ENCODE peak calls at places on chromosomes 12 and 14, in five cellular contexts. One of them, this sample, is unnamed.

GRCh38 chr12:125742413-125742812 is 677.2 kb downstream of the AACS start:
- DNase-seq in AG09319: no peak
- DNase-seq in foreskin fibroblast: no peak
- DNase-seq in body of pancreas: no peak
- DNase-seq in nephron progenitor cell: no peak
- DNase-seq in this sample: no peak

GRCh38 chr12:51926718-51927117 is 19.4 kb downstream of the ACVRL1 start:
- DNase-seq in body of pancreas: peak; percentile 68
- DNase-seq in foreskin fibroblast: peak; percentile 47
- DNase-seq in AG09319: no peak
- DNase-seq in nephron progenitor cell: no peak
- DNase-seq in this sample: no peak

GRCh38 chr14:32576088-32576795 is 247.1 kb downstream of the AKAP6 start:
- DNase-seq in AG09319: peak; percentile 42
- DNase-seq in foreskin fibroblast: peak; percentile 83
- DNase-seq in body of pancreas: peak; percentile 65
- DNase-seq in nephron progenitor cell: peak; percentile 38
- DNase-seq in this sample: peak; percentile 22

GRCh38 chr14:63633801-63634200 is 7.9 kb downstream of the WDR89 start:
- DNase-seq in AG09319: no peak
- DNase-seq in body of pancreas: no peak
- DNase-seq in foreskin fibroblast: peak; percentile 32
- DNase-seq in nephron progenitor cell: no peak
- DNase-seq in this sample: no peak

GRCh38 chr14:23366163-23366921 is 1.4 kb upstream of the EFS start:
- DNase-seq in foreskin fibroblast: peak; percentile 39
- DNase-seq in body of pancreas: peak; percentile 20
- DNase-seq in nephron progenitor cell: peak; percentile 94
- DNase-seq in AG09319: no peak
- DNase-seq in this sample: no peak

GRCh38 chr14:103391048-103391447 is 5.8 kb downstream of the MARK3 start:
- DNase-seq in body of pancreas: no peak
- DNase-seq in foreskin fibroblast: peak; percentile 82
- DNase-seq in nephron progenitor cell: no peak
- DNase-seq in AG09319: peak; percentile 44
- DNase-seq in this sample: no peak

GRCh38 chr12:41466762-41467270 is 278.7 kb downstream of the PDZRN4 start:
- DNase-seq in body of pancreas: peak; percentile 5
- DNase-seq in AG09319: no peak
- DNase-seq in nephron progenitor cell: peak; percentile 5
- DNase-seq in foreskin fibroblast: no peak
- DNase-seq in this sample: no peak

GRCh38 chr14:90503582-90503981 is 106.8 kb downstream of the CALM1 start:
- DNase-seq in foreskin fibroblast: no peak
- DNase-seq in nephron progenitor cell: no peak
- DNase-seq in AG09319: no peak
- DNase-seq in body of pancreas: peak; percentile 70
- DNase-seq in this sample: no peak

GRCh38 chr14:49306152-49306751 is 279.9 kb downstream of the RPS29 start:
- DNase-seq in nephron progenitor cell: no peak
- DNase-seq in body of pancreas: no peak
- DNase-seq in foreskin fibroblast: peak; percentile 10
- DNase-seq in AG09319: no peak
- DNase-seq in this sample: peak; percentile 3

GRCh38 chr12:94649349-94650142 is 811 bp downstream of the TMCC3 start:
- DNase-seq in nephron progenitor cell: peak; percentile 71
- DNase-seq in body of pancreas: peak; percentile 33
- DNase-seq in AG09319: no peak
- DNase-seq in foreskin fibroblast: peak; percentile 71
- DNase-seq in this sample: no peak

GRCh38 chr14:75615200-75615599 is 36.8 kb downstream of the FLVCR2 start:
- DNase-seq in nephron progenitor cell: no peak
- DNase-seq in AG09319: no peak
- DNase-seq in body of pancreas: peak; percentile 62
- DNase-seq in foreskin fibroblast: no peak
- DNase-seq in this sample: no peak

GRCh38 chr12:51683763-51684357 is 92.8 kb downstream of the SCN8A start:
- DNase-seq in AG09319: peak; percentile 50
- DNase-seq in foreskin fibroblast: peak; percentile 84
- DNase-seq in body of pancreas: peak; percentile 62
- DNase-seq in nephron progenitor cell: no peak
- DNase-seq in this sample: peak; percentile 65

GRCh38 chr12:116222358-116222757 is 55.1 kb downstream of the MED13L start:
- DNase-seq in foreskin fibroblast: peak; percentile 91
- DNase-seq in nephron progenitor cell: no peak
- DNase-seq in AG09319: peak; percentile 60
- DNase-seq in body of pancreas: peak; percentile 90
- DNase-seq in this sample: peak; percentile 56

GRCh38 chr12:40015360-40015759 is 90.5 kb downstream of the SLC2A13 start:
- DNase-seq in AG09319: no peak
- DNase-seq in foreskin fibroblast: peak; percentile 21
- DNase-seq in body of pancreas: no peak
- DNase-seq in nephron progenitor cell: no peak
- DNase-seq in this sample: no peak

GRCh38 chr12:80268924-80269749 is 169.8 kb downstream of the OTOGL start:
- DNase-seq in AG09319: no peak
- DNase-seq in nephron progenitor cell: no peak
- DNase-seq in body of pancreas: no peak
- DNase-seq in foreskin fibroblast: peak; percentile 86
- DNase-seq in this sample: no peak

GRCh38 chr12:27463826-27464554 is 17.5 kb downstream of the SMCO2 start:
- DNase-seq in foreskin fibroblast: peak; percentile 87
- DNase-seq in nephron progenitor cell: no peak
- DNase-seq in AG09319: peak; percentile 50
- DNase-seq in body of pancreas: peak; percentile 11
- DNase-seq in this sample: no peak

GRCh38 chr14:106694638-106695393 is 1168.4 kb downstream of the TMEM121 start:
- DNase-seq in AG09319: no peak
- DNase-seq in body of pancreas: peak; percentile 30
- DNase-seq in nephron progenitor cell: no peak
- DNase-seq in foreskin fibroblast: no peak
- DNase-seq in this sample: no peak

GRCh38 chr12:31029916-31030562 is 43.6 kb upstream of the DDX11 start:
- DNase-seq in body of pancreas: no peak
- DNase-seq in foreskin fibroblast: no peak
- DNase-seq in AG09319: no peak
- DNase-seq in nephron progenitor cell: no peak
- DNase-seq in this sample: no peak

GRCh38 chr14:75832621-75833297 is 149.0 kb downstream of the TGFB3 start:
- DNase-seq in nephron progenitor cell: no peak
- DNase-seq in body of pancreas: peak; percentile 35
- DNase-seq in foreskin fibroblast: peak; percentile 83
- DNase-seq in AG09319: no peak
- DNase-seq in this sample: no peak

GRCh38 chr14:46344327-46344937 is 307.1 kb downstream of the RPL10L start:
- DNase-seq in nephron progenitor cell: no peak
- DNase-seq in foreskin fibroblast: peak; percentile 23
- DNase-seq in AG09319: no peak
- DNase-seq in body of pancreas: no peak
- DNase-seq in this sample: peak; percentile 15

DNA sequence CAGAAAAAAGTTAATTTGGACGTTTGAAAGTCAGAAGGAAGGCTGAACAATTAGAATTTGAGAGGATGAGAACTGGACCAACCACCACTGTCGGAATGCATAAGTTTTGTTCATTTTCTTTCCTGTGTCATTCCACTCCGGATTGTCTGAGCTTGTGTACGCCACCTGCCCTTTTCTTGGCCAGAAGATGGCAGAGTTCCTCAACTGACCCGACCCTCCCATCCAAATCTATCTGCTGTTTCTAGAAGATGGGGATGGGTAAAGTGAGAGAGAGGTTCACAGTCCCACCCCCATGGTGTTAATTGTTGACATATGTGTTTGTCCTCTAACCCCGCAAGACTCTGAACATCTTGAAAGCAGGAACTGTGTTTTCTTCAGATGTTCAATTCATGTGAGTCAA is 388.0 kb downstream of the VRK1 start:
- DNase-seq in body of pancreas: no peak
- DNase-seq in nephron progenitor cell: peak; percentile 12
- DNase-seq in foreskin fibroblast: no peak
- DNase-seq in AG09319: no peak
- DNase-seq in this sample: no peak
- TF ChIP-seq CTCF in body of pancreas: no peak
- TF ChIP-seq CTCF in nephron progenitor cell: peak; percentile 48
- TF ChIP-seq CTCF in foreskin fibroblast: peak; percentile 9
- TF ChIP-seq CTCF in AG09319: peak; percentile 4
- TF ChIP-seq CTCF in this sample: peak; percentile 57

DNA sequence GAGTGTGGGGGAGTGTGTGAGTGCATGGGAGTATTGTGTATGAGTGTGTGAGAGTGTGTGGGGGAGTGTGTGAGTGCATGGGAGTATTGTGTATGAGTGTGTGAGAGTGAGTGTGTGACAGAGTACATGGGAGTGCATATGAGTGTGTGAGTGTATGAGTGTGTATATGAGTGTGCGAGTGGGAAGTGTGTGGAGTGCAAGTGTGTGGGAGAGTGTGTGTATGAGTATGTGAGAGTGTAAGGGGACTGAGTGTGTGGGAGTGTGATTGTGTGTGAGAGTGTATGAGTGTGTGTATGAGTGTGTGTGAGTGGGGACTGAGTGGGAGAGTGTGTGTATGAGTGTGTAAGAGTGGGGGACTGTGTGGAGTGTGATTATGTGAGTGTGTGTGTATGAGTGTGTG is 40.7 kb downstream of the PRIMA1 start:
- DNase-seq in AG09319: no peak
- DNase-seq in nephron progenitor cell: no peak
- DNase-seq in foreskin fibroblast: no peak
- DNase-seq in body of pancreas: no peak
- DNase-seq in this sample: no peak
- TF ChIP-seq CTCF in AG09319: no peak
- TF ChIP-seq CTCF in nephron progenitor cell: no peak
- TF ChIP-seq CTCF in foreskin fibroblast: no peak
- TF ChIP-seq CTCF in body of pancreas: no peak
- TF ChIP-seq CTCF in this sample: no peak

DNA sequence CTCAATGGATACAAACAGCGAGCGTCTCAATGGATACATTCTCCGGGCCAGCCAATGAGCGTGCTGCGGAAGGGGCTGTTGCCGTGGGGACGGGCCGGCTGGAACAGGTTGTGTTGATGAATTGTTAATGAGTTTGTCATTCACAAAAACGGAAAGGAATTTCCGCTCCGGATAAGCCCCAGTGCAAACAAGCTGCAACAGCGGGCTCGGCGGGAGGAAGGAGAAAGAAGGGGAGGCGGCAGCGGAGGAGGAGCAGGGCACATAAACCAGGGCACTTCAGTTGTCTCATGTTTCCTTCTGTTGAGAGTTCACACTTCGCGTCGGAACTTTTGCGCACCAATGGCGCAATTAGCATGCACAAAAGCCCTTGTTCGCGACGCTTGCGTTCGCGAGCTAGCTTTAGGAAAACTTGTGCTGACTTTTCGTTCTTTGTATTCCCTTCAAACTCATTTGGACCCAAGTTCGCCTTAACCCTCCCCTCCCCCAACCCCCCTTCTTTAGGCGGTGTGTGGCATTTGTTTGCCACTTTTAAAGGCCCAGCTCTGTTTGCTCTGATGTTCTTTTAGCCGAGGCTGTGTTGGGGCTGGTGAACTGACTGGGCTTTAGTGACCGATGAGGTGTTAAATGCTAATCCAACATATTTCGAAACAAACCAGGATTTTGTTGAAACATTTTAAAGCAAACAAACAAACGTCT is at the start of gene DUSP6:
- DNase-seq in body of pancreas: peak; percentile 97
- DNase-seq in nephron progenitor cell: peak; percentile 89
- DNase-seq in AG09319: peak; percentile 97
- DNase-seq in foreskin fibroblast: peak; percentile 100
- DNase-seq in this sample: peak; percentile 94
- TF ChIP-seq CTCF in body of pancreas: no peak
- TF ChIP-seq CTCF in nephron progenitor cell: no peak
- TF ChIP-seq CTCF in AG09319: no peak
- TF ChIP-seq CTCF in foreskin fibroblast: no peak
- TF ChIP-seq CTCF in this sample: no peak

GRCh38 chr14:99729991-99730875 is 46.1 kb downstream of the CYP46A1 start:
- DNase-seq in foreskin fibroblast: peak; percentile 76
- DNase-seq in nephron progenitor cell: peak; percentile 98
- DNase-seq in AG09319: no peak
- DNase-seq in body of pancreas: peak; percentile 71
- DNase-seq in this sample: no peak
- TF ChIP-seq CTCF in foreskin fibroblast: peak; percentile 64
- TF ChIP-seq CTCF in nephron progenitor cell: peak; percentile 74
- TF ChIP-seq CTCF in AG09319: peak; percentile 75
- TF ChIP-seq CTCF in body of pancreas: peak; percentile 59
- TF ChIP-seq CTCF in this sample: peak; percentile 96

GRCh38 chr12:48966177-48966890 is 5.2 kb downstream of the WNT10B start:
- DNase-seq in nephron progenitor cell: no peak
- DNase-seq in body of pancreas: no peak
- DNase-seq in AG09319: no peak
- DNase-seq in foreskin fibroblast: no peak
- DNase-seq in this sample: no peak

GRCh38 chr12:48968004-48968403 is 3.5 kb downstream of the WNT10B start:
- DNase-seq in AG09319: no peak
- DNase-seq in body of pancreas: no peak
- DNase-seq in nephron progenitor cell: no peak
- DNase-seq in foreskin fibroblast: no peak
- DNase-seq in this sample: no peak

GRCh38 chr12:48968467-48968866 is 3.1 kb downstream of the WNT10B start:
- DNase-seq in nephron progenitor cell: no peak
- DNase-seq in body of pancreas: no peak
- DNase-seq in AG09319: no peak
- DNase-seq in foreskin fibroblast: no peak
- DNase-seq in this sample: no peak

GRCh38 chr12:48961801-48962200 is 4.5 kb upstream of the ARF3 start:
- DNase-seq in AG09319: no peak
- DNase-seq in body of pancreas: no peak
- DNase-seq in foreskin fibroblast: peak; percentile 46
- DNase-seq in nephron progenitor cell: no peak
- DNase-seq in this sample: no peak

DNA sequence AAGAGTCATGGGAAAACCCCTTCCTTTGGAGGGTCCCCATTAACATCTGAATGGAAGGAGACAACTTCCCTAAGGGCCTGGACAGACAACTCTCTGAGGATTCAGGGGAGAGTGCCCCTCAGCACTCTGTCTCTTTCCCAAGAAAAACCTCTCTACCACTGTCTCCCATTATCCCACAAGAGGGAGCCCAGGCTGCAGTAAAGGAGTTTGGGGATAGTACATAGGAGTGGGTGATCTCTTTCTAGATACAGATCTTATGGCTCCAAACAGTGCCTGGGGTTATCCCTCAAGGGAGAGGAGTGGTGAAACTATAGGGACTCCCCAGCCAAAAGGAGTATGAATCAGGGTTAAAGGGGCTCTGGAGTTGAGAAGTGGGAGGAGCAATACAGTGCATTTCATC is 6.1 kb downstream of the WNT10B start:
- DNase-seq in body of pancreas: no peak
- DNase-seq in AG09319: no peak
- DNase-seq in foreskin fibroblast: peak; percentile 62
- DNase-seq in nephron progenitor cell: no peak
- DNase-seq in this sample: no peak
- TF ChIP-seq CTCF in body of pancreas: no peak
- TF ChIP-seq CTCF in AG09319: peak; percentile 49
- TF ChIP-seq CTCF in foreskin fibroblast: peak; percentile 55
- TF ChIP-seq CTCF in nephron progenitor cell: no peak
- TF ChIP-seq CTCF in this sample: no peak

GRCh38 chr12:1767407-1768090 is 52.8 kb upstream of the LRTM2 start:
- DNase-seq in nephron progenitor cell: no peak
- DNase-seq in foreskin fibroblast: no peak
- DNase-seq in body of pancreas: no peak
- DNase-seq in AG09319: no peak
- DNase-seq in this sample: peak; percentile 36
- TF ChIP-seq CTCF in nephron progenitor cell: no peak
- TF ChIP-seq CTCF in foreskin fibroblast: no peak
- TF ChIP-seq CTCF in body of pancreas: no peak
- TF ChIP-seq CTCF in AG09319: no peak
- TF ChIP-seq CTCF in this sample: no peak